ENCODE peak calls at places on chromosomes 13 and 19, in four cellular contexts. C is caudate nucleus, R is cardiac muscle cell, J is colonic mucosa. I is an unnamed sample.

GRCh38 chr13:106986033-106986484 is 418.1 kb upstream of the ARGLU1 start:
- DNase-seq in C (no peak), R (peak; percentile 28), J (no peak), I (no peak)

GRCh38 chr13:27360562-27360961 is 63.9 kb upstream of the GTF3A start:
- DNase-seq in C (no peak), R (no peak), J (no peak), I (no peak)

GRCh38 chr13:77878186-77878585 is 40.4 kb downstream of the EDNRB start:
- DNase-seq in C (no peak), R (no peak), J (no peak), I (no peak)

GRCh38 chr13:114115796-114116195 is 16.6 kb downstream of the RASA3 start:
- DNase-seq in C (no peak), R (no peak), J (no peak), I (no peak)

GRCh38 chr19:10544753-10545251 is 1.1 kb downstream of the ATG4D start:
- DNase-seq in C (no peak), R (no peak), J (peak; percentile 25), I (no peak)

GRCh38 chr19:30128211-30128610 is 186.2 kb downstream of the URI1 start:
- DNase-seq in C (no peak), R (no peak), J (no peak), I (no peak)

GRCh38 chr13:113907637-113908617 is 44.1 kb upstream of the GAS6 start:
- DNase-seq in C (no peak), R (peak; percentile 32), J (peak; percentile 34), I (no peak)

GRCh38 chr19:45076029-45076850 is at the start of gene ZNF296:
- DNase-seq in C (no peak), R (peak; percentile 83), J (peak; percentile 91), I (no peak)

GRCh38 chr13:101398920-101399319 is 17.4 kb downstream of the NALCN start:
- DNase-seq in C (no peak), R (no peak), J (no peak), I (no peak)

GRCh38 chr13:35198821-35199220 is 256.8 kb downstream of the NBEA start:
- DNase-seq in C (no peak), R (no peak), J (no peak), I (no peak)

GRCh38 chr19:47704024-47704423 is 9.2 kb upstream of the EHD2 start:
- DNase-seq in C (no peak), R (no peak), J (no peak), I (no peak)

GRCh38 chr13:50650936-50651638 is 192.4 kb downstream of the DLEU7 start:
- DNase-seq in C (no peak), R (no peak), J (no peak), I (no peak)

GRCh38 chr13:97535619-97536018 is 101.7 kb downstream of the RAP2A start:
- DNase-seq in C (no peak), R (no peak), J (no peak), I (no peak)

GRCh38 chr19:29873024-29873800 is 61.4 kb downstream of the CCNE1 start:
- DNase-seq in C (peak; percentile 16), R (peak; percentile 77), J (peak; percentile 51), I (no peak)

GRCh38 chr19:7188682-7189629 is 105.3 kb downstream of the INSR start:
- DNase-seq in C (no peak), R (peak; percentile 37), J (no peak), I (no peak)

GRCh38 chr13:45333251-45333972 is 7.6 kb downstream of the TPT1 start:
- DNase-seq in C (no peak), R (no peak), J (no peak), I (no peak)

GRCh38 chr13:45332831-45333219 is 8.2 kb downstream of the TPT1 start:
- DNase-seq in C (no peak), R (no peak), J (no peak), I (no peak)

GRCh38 chr13:45331981-45332830 is 8.8 kb downstream of the TPT1 start:
- DNase-seq in C (no peak), R (no peak), J (no peak), I (no peak)

GRCh38 chr13:45328661-45329105 is 12.3 kb downstream of the TPT1 start:
- DNase-seq in C (no peak), R (no peak), J (no peak), I (no peak)

DNA sequence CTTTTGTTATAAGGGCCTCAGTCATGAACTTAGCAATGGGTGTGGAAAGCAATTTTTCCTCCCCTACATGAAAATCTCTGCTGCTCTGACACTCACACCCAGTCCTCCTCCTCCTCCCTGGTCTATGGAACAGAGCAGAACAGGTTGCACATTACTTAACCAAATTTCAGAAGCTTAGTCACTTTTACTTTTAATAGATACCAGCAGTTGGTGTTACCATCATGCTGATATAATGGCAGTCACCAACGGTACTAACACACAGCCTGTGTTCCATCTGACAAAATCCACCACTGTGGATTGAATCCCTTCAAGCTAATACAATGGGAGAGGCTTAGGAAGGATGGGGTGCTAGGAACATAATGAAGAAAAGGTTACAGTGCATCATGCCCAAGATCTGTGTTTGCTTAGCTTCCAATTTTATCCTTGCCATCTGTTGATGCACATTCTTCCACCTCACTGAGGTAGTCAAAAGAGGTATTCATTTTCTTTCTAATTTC is 9.8 kb downstream of the TPT1 start:
- DNase-seq in C (no peak), R (no peak), J (no peak), I (no peak)
- H3K27ac ChIP-seq in C (peak overlapping the region; percentile 63), R (no peak overlapping the region), J (no peak overlapping the region), I (no peak overlapping the region)

GRCh38 chr19:49637865-49638350 is 2.0 kb downstream of the RRAS start:
- DNase-seq in C (peak; percentile 5), R (peak; percentile 23), J (peak; percentile 94), I (no peak)
- H3K27ac ChIP-seq in C (peak overlapping the region; percentile 70), R (no peak overlapping the region), J (peak overlapping the region; percentile 87), I (no peak overlapping the region)

GRCh38 chr13:43154083-43154739 is 130.8 kb downstream of the DNAJC15 start:
- DNase-seq in C (no peak), R (no peak), J (no peak), I (no peak)
- H3K27ac ChIP-seq in C (no peak overlapping the region), R (peak overlapping the region; percentile 40), J (no peak overlapping the region), I (no peak overlapping the region)

GRCh38 chr19:16589917-16590316 is 17.7 kb upstream of the SLC35E1 start:
- DNase-seq in C (no peak), R (no peak), J (no peak), I (no peak)
- H3K27ac ChIP-seq in C (no peak overlapping the region), R (peak overlapping the region; percentile 79), J (no peak overlapping the region), I (no peak overlapping the region)

DNA sequence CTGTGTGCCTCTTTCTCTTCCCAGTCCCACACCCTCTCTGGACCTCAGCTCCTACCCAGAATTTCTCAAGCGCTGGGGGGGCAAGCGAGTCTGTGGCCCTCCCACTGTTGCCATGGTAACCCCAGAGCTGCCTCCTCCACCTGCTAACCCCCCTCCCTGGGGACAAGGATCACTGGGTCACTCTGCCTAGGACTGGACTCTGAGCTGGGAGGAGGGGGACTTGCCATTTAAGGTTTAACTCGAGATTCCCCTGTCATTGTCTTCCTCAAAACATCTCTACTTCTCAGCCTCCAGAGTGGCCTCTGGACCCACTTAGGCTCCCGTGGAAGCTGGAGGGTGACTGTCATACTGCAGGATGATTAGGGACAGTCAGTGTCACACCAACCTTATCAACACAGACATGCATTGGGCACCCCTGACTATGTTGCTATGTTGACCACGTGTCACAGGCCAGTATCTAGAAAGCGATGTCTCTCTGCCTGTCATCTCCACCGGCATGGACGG is 2.2 kb downstream of the PALM3 start:
- DNase-seq in C (no peak), R (no peak), J (no peak), I (no peak)
- H3K27ac ChIP-seq in C (no peak overlapping the region), R (no peak overlapping the region), J (no peak overlapping the region), I (no peak overlapping the region)

GRCh38 chr13:73275163-73275562 is 216.4 kb downstream of the KLF5 start:
- DNase-seq in C (no peak), R (no peak), J (no peak), I (no peak)

GRCh38 chr13:73272831-73273230 is 214.0 kb downstream of the KLF5 start:
- DNase-seq in C (no peak), R (no peak), J (no peak), I (no peak)

GRCh38 chr13:73273276-73273675 is 214.5 kb downstream of the KLF5 start:
- DNase-seq in C (no peak), R (no peak), J (no peak), I (no peak)

GRCh38 chr13:73273737-73274136 is 214.9 kb downstream of the KLF5 start:
- DNase-seq in C (no peak), R (peak; percentile 3), J (no peak), I (no peak)

DNA sequence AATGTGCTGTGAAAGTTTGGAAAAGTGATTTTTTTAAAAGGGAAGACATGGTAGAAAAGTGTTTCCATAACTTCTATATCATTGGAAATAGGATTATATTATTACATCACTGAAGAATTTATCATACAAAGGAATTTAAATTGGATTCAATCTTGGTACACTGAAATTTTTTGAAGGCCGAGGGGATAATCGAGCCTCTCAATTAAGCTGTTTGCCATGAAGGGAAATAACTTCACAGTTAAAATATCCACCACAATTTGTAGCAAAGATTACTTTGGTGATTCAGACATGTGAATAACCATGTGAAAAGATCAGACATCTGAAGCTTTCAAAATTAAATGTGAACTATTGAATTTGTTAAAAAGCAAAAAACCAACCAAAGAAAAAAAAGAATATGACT is 215.3 kb downstream of the KLF5 start:
- DNase-seq in C (no peak), R (no peak), J (no peak), I (no peak)
- H3K27ac ChIP-seq in C (no peak overlapping the region), R (no peak overlapping the region), J (no peak overlapping the region), I (no peak overlapping the region)

GRCh38 chr19:24072720-24073119 is 14.3 kb upstream of the ZNF254 start:
- DNase-seq in C (no peak), R (no peak), J (no peak), I (no peak)

GRCh38 chr19:24078688-24079087 is 8.3 kb upstream of the ZNF254 start:
- DNase-seq in C (no peak), R (no peak), J (no peak), I (no peak)

GRCh38 chr19:24071078-24071477 is 15.9 kb upstream of the ZNF254 start:
- DNase-seq in C (no peak), R (no peak), J (no peak), I (no peak)

GRCh38 chr19:24073807-24074206 is 13.2 kb upstream of the ZNF254 start:
- DNase-seq in C (no peak), R (no peak), J (no peak), I (no peak)

DNA sequence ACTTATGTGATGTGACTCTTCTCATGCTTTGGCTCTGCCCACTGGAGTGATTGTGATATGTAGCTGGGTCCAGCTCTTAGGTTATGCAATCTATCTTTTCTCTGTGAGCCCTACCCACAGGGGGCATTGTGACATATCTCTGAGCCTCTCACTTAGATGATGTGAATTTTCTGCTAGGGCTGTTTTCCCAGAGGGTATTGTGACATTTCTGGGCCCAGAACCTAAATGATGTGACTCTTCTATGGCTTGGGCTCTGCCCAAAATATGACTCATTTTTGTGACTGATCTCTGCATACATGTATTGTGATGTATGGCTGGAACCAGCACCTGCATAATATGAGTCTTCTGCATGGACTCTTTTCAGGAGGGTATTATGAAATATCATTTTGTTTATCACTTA is 12.3 kb upstream of the ZNF254 start:
- DNase-seq in C (no peak), R (no peak), J (no peak), I (no peak)
- H3K27ac ChIP-seq in C (no peak overlapping the region), R (no peak overlapping the region), J (no peak overlapping the region), I (no peak overlapping the region)

I was measured in substantia nigra.